ENCODE peak calls at places on chromosomes 3 and 15, in seven cellular contexts. One of them, this sample, is unnamed.

GRCh38 chr3:44058022-44058867 is 183.4 kb upstream of the TOPAZ1 start:
- DNase-seq in suprapubic skin: no peak
- DNase-seq in sigmoid colon: no peak
- DNase-seq in stomach: no peak
- DNase-seq in SK-N-SH: no peak
- DNase-seq in ovary: no peak
- DNase-seq in A549: no peak
- DNase-seq in this sample: no peak

GRCh38 chr15:36896949-36897348 is 203.4 kb downstream of the MEIS2 start:
- DNase-seq in suprapubic skin: no peak
- DNase-seq in sigmoid colon: no peak
- DNase-seq in stomach: no peak
- DNase-seq in SK-N-SH: no peak
- DNase-seq in ovary: no peak
- DNase-seq in A549: no peak
- DNase-seq in this sample: no peak

GRCh38 chr15:101355678-101356464 is 60.8 kb upstream of the SNRPA1 start:
- DNase-seq in suprapubic skin: no peak
- DNase-seq in sigmoid colon: no peak
- DNase-seq in stomach: no peak
- DNase-seq in SK-N-SH: no peak
- DNase-seq in ovary: no peak
- DNase-seq in A549: no peak
- DNase-seq in this sample: no peak

GRCh38 chr15:100230784-100231183 is 111.0 kb downstream of the ADAMTS17 start:
- DNase-seq in suprapubic skin: no peak
- DNase-seq in sigmoid colon: no peak
- DNase-seq in stomach: no peak
- DNase-seq in SK-N-SH: no peak
- DNase-seq in ovary: no peak
- DNase-seq in A549: no peak
- DNase-seq in this sample: no peak

GRCh38 chr3:9169951-9170850 is 79.2 kb downstream of the SRGAP3 start:
- DNase-seq in suprapubic skin: no peak
- DNase-seq in sigmoid colon: no peak
- DNase-seq in stomach: no peak
- DNase-seq in SK-N-SH: no peak
- DNase-seq in ovary: no peak
- DNase-seq in A549: no peak
- DNase-seq in this sample: no peak

GRCh38 chr3:42012935-42013651 is 51.2 kb upstream of the ULK4 start:
- DNase-seq in suprapubic skin: peak
- DNase-seq in sigmoid colon: peak
- DNase-seq in stomach: peak
- DNase-seq in SK-N-SH: peak
- DNase-seq in ovary: peak
- DNase-seq in A549: peak
- DNase-seq in this sample: peak

GRCh38 chr3:196504556-196504955 is 988 bp upstream of the RNF168 start:
- DNase-seq in suprapubic skin: no peak
- DNase-seq in sigmoid colon: no peak
- DNase-seq in stomach: no peak
- DNase-seq in SK-N-SH: no peak
- DNase-seq in ovary: no peak
- DNase-seq in A549: no peak
- DNase-seq in this sample: no peak

GRCh38 chr15:44094776-44095175 is 100.3 kb downstream of the FRMD5 start:
- DNase-seq in suprapubic skin: no peak
- DNase-seq in sigmoid colon: no peak
- DNase-seq in stomach: no peak
- DNase-seq in SK-N-SH: no peak
- DNase-seq in ovary: no peak
- DNase-seq in A549: no peak
- DNase-seq in this sample: no peak

GRCh38 chr15:74937226-74937601 is 659 bp downstream of the COX5A start:
- DNase-seq in suprapubic skin: no peak
- DNase-seq in sigmoid colon: no peak
- DNase-seq in stomach: no peak
- DNase-seq in SK-N-SH: no peak
- DNase-seq in ovary: no peak
- DNase-seq in A549: no peak
- DNase-seq in this sample: no peak

GRCh38 chr3:115280531-115280930 is 133.4 kb upstream of the ZBTB20 start:
- DNase-seq in suprapubic skin: no peak
- DNase-seq in sigmoid colon: no peak
- DNase-seq in stomach: no peak
- DNase-seq in SK-N-SH: no peak
- DNase-seq in ovary: no peak
- DNase-seq in A549: no peak
- DNase-seq in this sample: no peak

GRCh38 chr3:143171656-143172055 is 52.1 kb downstream of the CHST2 start:
- DNase-seq in suprapubic skin: no peak
- DNase-seq in sigmoid colon: no peak
- DNase-seq in stomach: no peak
- DNase-seq in SK-N-SH: no peak
- DNase-seq in ovary: no peak
- DNase-seq in A549: no peak
- DNase-seq in this sample: no peak

GRCh38 chr15:85702321-85703230 is 92.1 kb downstream of the KLHL25 start:
- DNase-seq in suprapubic skin: no peak
- DNase-seq in sigmoid colon: no peak
- DNase-seq in stomach: no peak
- DNase-seq in SK-N-SH: no peak
- DNase-seq in ovary: no peak
- DNase-seq in A549: no peak
- DNase-seq in this sample: no peak

GRCh38 chr3:30141178-30141581 is 465.2 kb upstream of the TGFBR2 start:
- DNase-seq in suprapubic skin: no peak
- DNase-seq in sigmoid colon: no peak
- DNase-seq in stomach: no peak
- DNase-seq in SK-N-SH: peak
- DNase-seq in ovary: no peak
- DNase-seq in A549: no peak
- DNase-seq in this sample: no peak

GRCh38 chr3:12284591-12284990 is 4.3 kb upstream of the PPARG start:
- DNase-seq in suprapubic skin: no peak
- DNase-seq in sigmoid colon: no peak
- DNase-seq in stomach: no peak
- DNase-seq in SK-N-SH: no peak
- DNase-seq in ovary: no peak
- DNase-seq in A549: no peak
- DNase-seq in this sample: no peak

GRCh38 chr3:197520311-197521276 is 35.2 kb downstream of the BDH1 start:
- DNase-seq in suprapubic skin: no peak
- DNase-seq in sigmoid colon: no peak
- DNase-seq in stomach: peak
- DNase-seq in SK-N-SH: peak
- DNase-seq in ovary: no peak
- DNase-seq in A549: peak
- DNase-seq in this sample: peak

GRCh38 chr3:195080571-195081141 is 190.3 kb downstream of the XXYLT1 start:
- DNase-seq in suprapubic skin: no peak
- DNase-seq in sigmoid colon: no peak
- DNase-seq in stomach: peak
- DNase-seq in SK-N-SH: no peak
- DNase-seq in ovary: no peak
- DNase-seq in A549: no peak
- DNase-seq in this sample: no peak
- TF ChIP-seq EP300 in suprapubic skin: no peak
- TF ChIP-seq EP300 in sigmoid colon: no peak
- TF ChIP-seq EP300 in stomach: no peak
- TF ChIP-seq EP300 in SK-N-SH: no peak
- TF ChIP-seq EP300 in ovary: no peak
- TF ChIP-seq EP300 in A549: no peak
- TF ChIP-seq EP300 in this sample: no peak

DNA sequence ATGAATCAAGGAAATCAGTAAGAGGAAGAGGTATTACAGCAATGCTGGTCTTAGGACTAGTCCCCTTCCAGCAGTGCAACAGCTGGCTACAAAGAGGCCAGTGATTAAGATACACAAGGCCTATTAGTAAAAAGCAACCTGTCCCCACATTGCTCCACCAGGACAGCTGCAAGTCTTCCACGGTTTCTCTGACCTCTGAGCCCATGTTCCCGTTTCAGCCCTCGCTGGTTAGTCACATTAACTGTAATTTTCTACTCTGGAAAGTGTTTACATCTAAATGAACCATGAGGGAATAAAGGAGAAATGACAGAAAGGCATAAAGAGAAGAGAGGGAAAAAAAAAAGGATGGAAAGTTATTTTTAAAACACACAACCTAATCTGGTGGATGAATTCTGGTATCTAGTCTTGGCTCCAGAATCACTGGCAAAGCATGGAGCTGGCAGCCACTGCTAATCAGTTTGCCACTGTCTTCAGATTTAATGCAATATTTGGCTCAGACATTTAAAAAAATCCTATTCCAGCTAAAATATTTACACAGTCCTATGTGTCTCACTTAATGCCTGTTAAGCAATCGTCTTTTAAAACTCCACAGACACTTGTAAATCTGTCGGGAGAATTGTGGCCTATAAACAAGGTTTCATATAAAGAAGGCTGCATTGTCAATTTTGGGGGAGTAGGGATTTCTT is 154.9 kb downstream of the GREM1 start:
- DNase-seq in suprapubic skin: no peak
- DNase-seq in sigmoid colon: peak
- DNase-seq in stomach: peak
- DNase-seq in SK-N-SH: no peak
- DNase-seq in ovary: peak
- DNase-seq in A549: no peak
- DNase-seq in this sample: peak
- TF ChIP-seq EP300 in suprapubic skin: no peak
- TF ChIP-seq EP300 in sigmoid colon: peak
- TF ChIP-seq EP300 in stomach: peak
- TF ChIP-seq EP300 in SK-N-SH: no peak
- TF ChIP-seq EP300 in ovary: no peak
- TF ChIP-seq EP300 in A549: no peak
- TF ChIP-seq EP300 in this sample: no peak

DNA sequence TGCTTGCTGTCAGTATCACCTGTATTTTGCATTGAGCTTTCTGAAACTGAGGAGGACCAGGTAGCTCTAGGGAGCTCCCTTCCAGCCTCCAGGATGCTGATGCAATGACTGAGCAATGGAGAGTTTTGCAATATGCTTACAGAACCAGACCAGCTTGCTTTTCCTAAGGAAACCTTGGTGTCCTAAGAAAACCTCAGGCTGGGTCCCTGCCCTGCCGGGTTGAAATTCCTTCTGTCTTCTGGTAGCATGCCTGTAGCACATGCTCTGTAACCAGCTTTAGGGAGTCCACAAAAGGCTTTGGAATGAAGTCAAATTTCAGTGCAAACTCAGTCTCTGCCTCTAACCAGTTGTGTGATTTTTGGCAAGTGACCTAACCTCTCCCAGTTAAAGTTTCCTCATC is 65.8 kb upstream of the GSK3B start:
- DNase-seq in suprapubic skin: peak
- DNase-seq in sigmoid colon: peak
- DNase-seq in stomach: peak
- DNase-seq in SK-N-SH: no peak
- DNase-seq in ovary: no peak
- DNase-seq in A549: no peak
- DNase-seq in this sample: peak
- TF ChIP-seq EP300 in suprapubic skin: no peak
- TF ChIP-seq EP300 in sigmoid colon: peak
- TF ChIP-seq EP300 in stomach: no peak
- TF ChIP-seq EP300 in SK-N-SH: peak
- TF ChIP-seq EP300 in ovary: no peak
- TF ChIP-seq EP300 in A549: peak
- TF ChIP-seq EP300 in this sample: no peak

GRCh38 chr3:46965151-46965550 is 11.4 kb downstream of the CCDC12 start:
- DNase-seq in suprapubic skin: no peak
- DNase-seq in sigmoid colon: no peak
- DNase-seq in stomach: no peak
- DNase-seq in SK-N-SH: no peak
- DNase-seq in ovary: no peak
- DNase-seq in A549: no peak
- DNase-seq in this sample: no peak
- TF ChIP-seq EP300 in suprapubic skin: no peak
- TF ChIP-seq EP300 in sigmoid colon: no peak
- TF ChIP-seq EP300 in stomach: no peak
- TF ChIP-seq EP300 in SK-N-SH: no peak
- TF ChIP-seq EP300 in ovary: no peak
- TF ChIP-seq EP300 in A549: no peak
- TF ChIP-seq EP300 in this sample: no peak

DNA sequence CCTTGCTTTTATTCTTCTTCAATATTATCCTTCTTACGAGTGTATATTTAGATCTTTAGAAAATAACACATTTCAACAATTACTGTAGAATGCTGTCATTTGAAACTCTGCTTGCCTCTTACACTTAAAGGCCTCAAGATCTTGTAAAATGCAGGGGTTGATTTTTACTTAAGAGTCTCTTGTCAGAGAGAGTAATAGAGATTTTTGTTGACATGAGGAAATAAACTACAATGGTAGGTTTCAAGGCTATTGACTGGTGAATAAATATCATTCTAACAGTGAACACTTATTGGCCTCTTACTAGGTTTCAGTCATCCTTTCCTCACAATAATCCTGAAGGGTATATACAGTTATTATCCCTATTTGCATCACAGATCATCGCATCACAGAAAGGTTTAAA is 344.6 kb downstream of the GBE1 start:
- DNase-seq in suprapubic skin: no peak
- DNase-seq in sigmoid colon: no peak
- DNase-seq in stomach: no peak
- DNase-seq in SK-N-SH: no peak
- DNase-seq in ovary: no peak
- DNase-seq in A549: no peak
- DNase-seq in this sample: no peak
- TF ChIP-seq EP300 in suprapubic skin: no peak
- TF ChIP-seq EP300 in sigmoid colon: no peak
- TF ChIP-seq EP300 in stomach: no peak
- TF ChIP-seq EP300 in SK-N-SH: no peak
- TF ChIP-seq EP300 in ovary: no peak
- TF ChIP-seq EP300 in A549: no peak
- TF ChIP-seq EP300 in this sample: no peak

This sample was measured in upper lobe of left lung.